ENCODE peak calls at places on chromosome 22, in four cellular contexts. I, C, R and B are unnamed samples.

GRCh38 chr22:22048318-22048942 is 65.8 kb upstream of the TOP3B start:
- DNase-seq in C (no peak), R (no peak), I (no peak), B (no peak)

GRCh38 chr22:20573830-20574615 is 66.6 kb downstream of the MED15 start:
- DNase-seq in I (no peak), R (no peak), C (no peak), B (no peak)

GRCh38 chr22:46763051-46763705 is 728 bp downstream of the TBC1D22A start:
- DNase-seq in R (no peak), I (peak; percentile 68), C (no peak), B (peak; percentile 82)

GRCh38 chr22:25369133-25369532 is 149.7 kb downstream of the CRYBB2 start:
- DNase-seq in R (no peak), I (no peak), C (no peak), B (no peak)

GRCh38 chr22:35564975-35565867 is 24.6 kb downstream of the RASD2 start:
- DNase-seq in C (no peak), R (no peak), I (no peak), B (no peak)

GRCh38 chr22:42217019-42217751 is 53.3 kb downstream of the TCF20 start:
- DNase-seq in R (no peak), C (no peak), I (no peak), B (no peak)

GRCh38 chr22:44248926-44249325 is 63.8 kb downstream of the SHISAL1 start:
- DNase-seq in I (no peak), C (no peak), R (no peak), B (no peak)

GRCh38 chr22:40312050-40312449 is 34.2 kb upstream of the ADSL start:
- DNase-seq in I (no peak), C (no peak), R (no peak), B (no peak)

GRCh38 chr22:27420817-27421361 is 380.7 kb downstream of the MN1 start:
- DNase-seq in R (peak; percentile 32), C (no peak), I (peak; percentile 85), B (no peak)

GRCh38 chr22:30833328-30833727 is 135.2 kb downstream of the MORC2 start:
- DNase-seq in R (no peak), I (no peak), C (no peak), B (no peak)